ENCODE peak calls at places on chromosomes 2 and 18, in nine cellular contexts. One of them, this sample, is unnamed.

GRCh38 chr2:45651415-45652089 is at the start of gene PRKCE:
- DNase-seq in spleen: peak; percentile 93
- DNase-seq in GM12892: peak; percentile 47
- DNase-seq in tibial nerve: peak; percentile 53
- DNase-seq in HepG2: no peak
- DNase-seq in K562: no peak
- DNase-seq in A549: peak; percentile 42
- DNase-seq in NB4: peak; percentile 21
- DNase-seq in adrenal gland: peak; percentile 66
- DNase-seq in this sample: peak; percentile 21

GRCh38 chr2:222797871-222798270 is 63.0 kb upstream of the ACSL3 start:
- DNase-seq in adrenal gland: no peak
- DNase-seq in HepG2: no peak
- DNase-seq in NB4: no peak
- DNase-seq in A549: no peak
- DNase-seq in K562: no peak
- DNase-seq in tibial nerve: no peak
- DNase-seq in GM12892: no peak
- DNase-seq in spleen: no peak
- DNase-seq in this sample: no peak

GRCh38 chr2:128260239-128261138 is 58.2 kb downstream of the HS6ST1 start:
- DNase-seq in K562: no peak
- DNase-seq in GM12892: no peak
- DNase-seq in spleen: no peak
- DNase-seq in HepG2: peak; percentile 86
- DNase-seq in adrenal gland: peak; percentile 94
- DNase-seq in NB4: no peak
- DNase-seq in tibial nerve: peak; percentile 40
- DNase-seq in A549: peak; percentile 21
- DNase-seq in this sample: no peak

GRCh38 chr2:199677881-199678280 is 173.1 kb downstream of the FTCDNL1 start:
- DNase-seq in tibial nerve: no peak
- DNase-seq in GM12892: no peak
- DNase-seq in adrenal gland: no peak
- DNase-seq in spleen: no peak
- DNase-seq in K562: no peak
- DNase-seq in HepG2: peak; percentile 12
- DNase-seq in NB4: no peak
- DNase-seq in A549: peak; percentile 16
- DNase-seq in this sample: no peak

GRCh38 chr2:23497536-23497935 is 112.6 kb downstream of the KLHL29 start:
- DNase-seq in HepG2: no peak
- DNase-seq in NB4: no peak
- DNase-seq in K562: no peak
- DNase-seq in tibial nerve: no peak
- DNase-seq in A549: no peak
- DNase-seq in GM12892: no peak
- DNase-seq in spleen: no peak
- DNase-seq in adrenal gland: no peak
- DNase-seq in this sample: no peak

GRCh38 chr2:24210106-24210455 is 35.2 kb downstream of the FAM228A start:
- DNase-seq in A549: no peak
- DNase-seq in NB4: no peak
- DNase-seq in K562: no peak
- DNase-seq in adrenal gland: no peak
- DNase-seq in spleen: no peak
- DNase-seq in tibial nerve: no peak
- DNase-seq in HepG2: no peak
- DNase-seq in GM12892: no peak
- DNase-seq in this sample: no peak

GRCh38 chr2:219175928-219176817 is 552 bp downstream of the CNPPD1 start:
- DNase-seq in K562: peak; percentile 50
- DNase-seq in spleen: peak; percentile 93
- DNase-seq in tibial nerve: peak; percentile 21
- DNase-seq in adrenal gland: peak; percentile 84
- DNase-seq in GM12892: no peak
- DNase-seq in HepG2: no peak
- DNase-seq in A549: peak; percentile 34
- DNase-seq in NB4: peak; percentile 70
- DNase-seq in this sample: peak; percentile 74

GRCh38 chr18:46034230-46034629 is 37.8 kb downstream of the PSTPIP2 start:
- DNase-seq in NB4: no peak
- DNase-seq in tibial nerve: no peak
- DNase-seq in K562: no peak
- DNase-seq in A549: no peak
- DNase-seq in adrenal gland: no peak
- DNase-seq in GM12892: no peak
- DNase-seq in HepG2: no peak
- DNase-seq in spleen: no peak
- DNase-seq in this sample: no peak

GRCh38 chr2:199309973-199310372 is 147.8 kb downstream of the SATB2 start:
- DNase-seq in tibial nerve: no peak
- DNase-seq in spleen: no peak
- DNase-seq in NB4: no peak
- DNase-seq in adrenal gland: no peak
- DNase-seq in GM12892: no peak
- DNase-seq in K562: no peak
- DNase-seq in HepG2: no peak
- DNase-seq in A549: no peak
- DNase-seq in this sample: no peak

GRCh38 chr2:26564121-26564520 is 77.0 kb downstream of the CIB4 start:
- DNase-seq in adrenal gland: no peak
- DNase-seq in K562: no peak
- DNase-seq in tibial nerve: no peak
- DNase-seq in A549: no peak
- DNase-seq in NB4: no peak
- DNase-seq in spleen: peak; percentile 35
- DNase-seq in HepG2: no peak
- DNase-seq in GM12892: no peak
- DNase-seq in this sample: no peak

GRCh38 chr2:121694398-121695178 is 42.1 kb downstream of the NIFK start:
- DNase-seq in NB4: no peak
- DNase-seq in A549: no peak
- DNase-seq in tibial nerve: no peak
- DNase-seq in HepG2: no peak
- DNase-seq in GM12892: no peak
- DNase-seq in adrenal gland: peak; percentile 56
- DNase-seq in spleen: no peak
- DNase-seq in K562: no peak
- DNase-seq in this sample: no peak

GRCh38 chr2:24050041-24050655 is 607 bp downstream of the FKBP1B start:
- DNase-seq in tibial nerve: no peak
- DNase-seq in HepG2: peak; percentile 28
- DNase-seq in NB4: no peak
- DNase-seq in A549: no peak
- DNase-seq in spleen: peak; percentile 84
- DNase-seq in K562: no peak
- DNase-seq in adrenal gland: peak; percentile 40
- DNase-seq in GM12892: no peak
- DNase-seq in this sample: no peak

GRCh38 chr2:121635371-121635770 is 13.9 kb downstream of the CLASP1 start:
- DNase-seq in K562: no peak
- DNase-seq in A549: no peak
- DNase-seq in HepG2: no peak
- DNase-seq in adrenal gland: no peak
- DNase-seq in GM12892: no peak
- DNase-seq in spleen: no peak
- DNase-seq in NB4: peak; percentile 42
- DNase-seq in tibial nerve: no peak
- DNase-seq in this sample: no peak

GRCh38 chr18:43692291-43692690 is 415.0 kb upstream of the SYT4 start:
- DNase-seq in A549: no peak
- DNase-seq in tibial nerve: no peak
- DNase-seq in GM12892: no peak
- DNase-seq in K562: no peak
- DNase-seq in NB4: no peak
- DNase-seq in spleen: no peak
- DNase-seq in HepG2: no peak
- DNase-seq in adrenal gland: no peak
- DNase-seq in this sample: no peak

GRCh38 chr2:73214120-73215035 is at the start of gene SMYD5:
- DNase-seq in K562: peak; percentile 93
- DNase-seq in A549: peak; percentile 90
- DNase-seq in HepG2: peak; percentile 88
- DNase-seq in NB4: peak; percentile 94
- DNase-seq in GM12892: peak; percentile 85
- DNase-seq in tibial nerve: peak; percentile 72
- DNase-seq in spleen: peak; percentile 95
- DNase-seq in adrenal gland: peak; percentile 88
- DNase-seq in this sample: peak; percentile 92
- TF ChIP-seq POLR2A in K562: peak; percentile 84
- TF ChIP-seq POLR2A in A549: peak; percentile 89
- TF ChIP-seq POLR2A in HepG2: peak; percentile 95
- TF ChIP-seq POLR2A in NB4: peak; percentile 63
- TF ChIP-seq POLR2A in GM12892: peak; percentile 68
- TF ChIP-seq POLR2A in tibial nerve: no peak
- TF ChIP-seq POLR2A in spleen: no peak
- TF ChIP-seq POLR2A in adrenal gland: peak; percentile 40
- TF ChIP-seq POLR2A in this sample: peak; percentile 48

GRCh38 chr2:73828818-73829570 is at the start of gene STAMBP:
- DNase-seq in tibial nerve: peak; percentile 93
- DNase-seq in HepG2: peak; percentile 98
- DNase-seq in A549: peak; percentile 96
- DNase-seq in GM12892: peak; percentile 74
- DNase-seq in spleen: peak; percentile 96
- DNase-seq in K562: peak; percentile 95
- DNase-seq in adrenal gland: peak; percentile 95
- DNase-seq in NB4: peak; percentile 97
- DNase-seq in this sample: peak; percentile 98
- TF ChIP-seq POLR2A in tibial nerve: peak; percentile 69
- TF ChIP-seq POLR2A in HepG2: peak; percentile 96
- TF ChIP-seq POLR2A in A549: peak; percentile 83
- TF ChIP-seq POLR2A in GM12892: peak; percentile 65
- TF ChIP-seq POLR2A in spleen: no peak
- TF ChIP-seq POLR2A in K562: peak; percentile 89
- TF ChIP-seq POLR2A in adrenal gland: peak; percentile 34
- TF ChIP-seq POLR2A in NB4: peak; percentile 68
- TF ChIP-seq POLR2A in this sample: peak; percentile 84

GRCh38 chr18:3248670-3249359 is 1.2 kb downstream of the MYL12A start:
- DNase-seq in GM12892: no peak
- DNase-seq in tibial nerve: no peak
- DNase-seq in HepG2: peak; percentile 61
- DNase-seq in NB4: peak; percentile 71
- DNase-seq in adrenal gland: no peak
- DNase-seq in A549: peak; percentile 70
- DNase-seq in spleen: no peak
- DNase-seq in K562: no peak
- DNase-seq in this sample: peak; percentile 76

GRCh38 chr18:3251249-3251962 is 3.8 kb downstream of the MYL12A start:
- DNase-seq in HepG2: no peak
- DNase-seq in NB4: no peak
- DNase-seq in spleen: no peak
- DNase-seq in GM12892: no peak
- DNase-seq in adrenal gland: no peak
- DNase-seq in tibial nerve: no peak
- DNase-seq in A549: no peak
- DNase-seq in K562: no peak
- DNase-seq in this sample: no peak

GRCh38 chr18:3248062-3248669 is 565 bp downstream of the MYL12A start:
- DNase-seq in adrenal gland: peak; percentile 63
- DNase-seq in tibial nerve: no peak
- DNase-seq in K562: no peak
- DNase-seq in A549: no peak
- DNase-seq in HepG2: no peak
- DNase-seq in NB4: peak; percentile 65
- DNase-seq in spleen: no peak
- DNase-seq in GM12892: no peak
- DNase-seq in this sample: peak; percentile 71

GRCh38 chr18:3251963-3252277 is 4.3 kb downstream of the MYL12A start:
- DNase-seq in A549: no peak
- DNase-seq in HepG2: no peak
- DNase-seq in NB4: no peak
- DNase-seq in tibial nerve: no peak
- DNase-seq in K562: no peak
- DNase-seq in adrenal gland: no peak
- DNase-seq in GM12892: no peak
- DNase-seq in spleen: no peak
- DNase-seq in this sample: no peak

DNA sequence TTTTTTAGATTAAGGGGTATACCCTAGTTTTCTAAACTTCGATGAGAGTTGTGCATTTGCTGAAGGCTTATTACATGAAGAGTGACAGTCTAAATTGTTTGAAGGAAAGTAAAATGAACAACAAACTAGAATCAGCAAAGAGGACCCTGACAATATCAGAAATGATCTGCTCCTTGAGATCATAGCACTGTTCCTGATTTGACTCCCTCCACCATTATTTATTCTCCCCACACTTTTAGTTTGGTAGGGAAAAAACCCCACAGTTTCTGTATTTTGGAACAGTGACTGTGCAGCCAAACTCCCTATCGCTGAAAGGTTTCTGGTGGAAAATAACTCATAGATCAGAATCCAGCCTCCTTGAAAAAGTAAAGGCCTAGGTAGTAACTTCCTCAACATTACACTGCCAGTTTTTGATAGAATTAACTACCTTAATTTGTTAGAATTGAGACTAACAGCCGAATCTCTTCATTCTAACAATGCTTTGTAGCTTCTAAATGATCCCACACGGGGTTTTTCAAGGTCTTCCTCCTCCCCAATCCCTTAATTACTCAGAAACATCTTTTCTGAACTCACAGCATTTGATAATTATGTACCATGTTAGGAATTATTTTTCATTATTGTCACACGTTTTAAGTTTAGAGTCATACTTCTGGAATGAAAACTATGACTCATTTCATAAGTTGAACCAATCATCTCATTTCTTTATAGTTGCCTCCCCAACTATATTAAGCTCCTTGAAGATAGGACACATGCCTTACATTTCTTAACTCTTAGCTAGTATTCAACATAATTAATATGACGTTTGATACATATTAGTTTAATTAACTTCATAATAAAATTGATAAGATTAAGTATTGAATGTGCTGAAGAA is 2.9 kb downstream of the MYL12A start:
- DNase-seq in GM12892: no peak
- DNase-seq in adrenal gland: no peak
- DNase-seq in NB4: no peak
- DNase-seq in A549: no peak
- DNase-seq in K562: no peak
- DNase-seq in spleen: no peak
- DNase-seq in HepG2: no peak
- DNase-seq in tibial nerve: no peak
- DNase-seq in this sample: no peak
- TF ChIP-seq POLR2A in GM12892: no peak
- TF ChIP-seq POLR2A in adrenal gland: no peak
- TF ChIP-seq POLR2A in NB4: no peak
- TF ChIP-seq POLR2A in A549: no peak
- TF ChIP-seq POLR2A in K562: peak; percentile 77
- TF ChIP-seq POLR2A in spleen: no peak
- TF ChIP-seq POLR2A in HepG2: no peak
- TF ChIP-seq POLR2A in tibial nerve: no peak
- TF ChIP-seq POLR2A in this sample: peak; percentile 36

DNA sequence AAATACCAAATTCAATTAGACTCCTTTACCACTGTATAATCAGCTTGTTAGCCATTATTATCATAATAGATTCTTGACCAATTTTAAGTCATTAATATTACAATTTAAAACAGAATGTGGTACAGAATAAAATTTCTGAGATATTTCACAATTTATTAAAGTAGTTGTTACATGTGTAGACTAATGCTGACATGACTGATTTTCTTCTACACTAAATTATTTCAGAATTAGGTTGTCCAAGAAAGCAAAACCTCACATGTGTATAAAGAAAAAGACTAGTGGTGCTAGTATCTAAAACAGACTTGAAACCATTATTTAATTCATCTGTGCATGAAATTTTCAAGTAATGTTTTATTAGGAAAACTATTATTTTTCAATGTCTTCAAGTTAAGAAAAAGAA is 79.2 kb upstream of the COL3A1 start:
- DNase-seq in K562: no peak
- DNase-seq in adrenal gland: no peak
- DNase-seq in A549: no peak
- DNase-seq in GM12892: no peak
- DNase-seq in HepG2: no peak
- DNase-seq in tibial nerve: no peak
- DNase-seq in spleen: no peak
- DNase-seq in NB4: no peak
- DNase-seq in this sample: no peak
- TF ChIP-seq POLR2A in K562: no peak
- TF ChIP-seq POLR2A in adrenal gland: no peak
- TF ChIP-seq POLR2A in A549: no peak
- TF ChIP-seq POLR2A in GM12892: no peak
- TF ChIP-seq POLR2A in HepG2: no peak
- TF ChIP-seq POLR2A in tibial nerve: no peak
- TF ChIP-seq POLR2A in spleen: no peak
- TF ChIP-seq POLR2A in NB4: no peak
- TF ChIP-seq POLR2A in this sample: no peak

This sample was measured in erythroblast.